ENCODE peak calls at places on chromosomes 2 and 18, in four cellular contexts. F is HepG2, R is SK-N-SH, L is HCT116. X is an unnamed sample.

GRCh38 chr2:194346189-194346588 is 1310.8 kb upstream of the SLC39A10 start:
- DNase-seq in F (no peak), R (no peak), L (no peak), X (no peak)

GRCh38 chr2:219350938-219351280 is 18.4 kb upstream of the RESP18 start:
- DNase-seq in F (no peak), R (no peak), L (no peak), X (no peak)

GRCh38 chr2:193518061-193518817 is 1323.5 kb upstream of the TMEFF2 start:
- DNase-seq in F (no peak), R (no peak), L (peak), X (no peak)

GRCh38 chr2:138455691-138456090 is 45.9 kb upstream of the SPOPL start:
- DNase-seq in F (no peak), R (no peak), L (no peak), X (no peak)

GRCh38 chr2:65813772-65814171 is 381.4 kb upstream of the SPRED2 start:
- DNase-seq in F (no peak), R (no peak), L (no peak), X (no peak)

GRCh38 chr2:231467613-231468525 is 3.6 kb upstream of the NCL start:
- DNase-seq in F (no peak), R (no peak), L (no peak), X (no peak)

GRCh38 chr2:206981739-206982336 is 42.5 kb downstream of the CPO start:
- DNase-seq in F (no peak), R (peak), L (peak), X (no peak)

GRCh38 chr2:137383391-137383790 is 580.9 kb upstream of the HNMT start:
- DNase-seq in F (no peak), R (no peak), L (no peak), X (no peak)

GRCh38 chr18:49094136-49094535 is 143.4 kb upstream of the SMAD7 start:
- DNase-seq in F (no peak), R (no peak), L (no peak), X (no peak)

GRCh38 chr2:164351536-164351935 is 269.7 kb downstream of the GRB14 start:
- DNase-seq in F (no peak), R (no peak), L (no peak), X (no peak)

GRCh38 chr18:54222922-54223567 is 1.4 kb downstream of the MBD2 start:
- DNase-seq in F (peak), R (no peak), L (peak), X (peak)

GRCh38 chr2:218474527-218474926 is 55.6 kb downstream of the VIL1 start:
- DNase-seq in F (no peak), R (no peak), L (no peak), X (no peak)

GRCh38 chr2:109066917-109067828 is 61.8 kb upstream of the SH3RF3 start:
- DNase-seq in F (no peak), R (no peak), L (no peak), X (no peak)

GRCh38 chr2:203155406-203155805 is 83.4 kb upstream of the CYP20A1 start:
- DNase-seq in F (no peak), R (no peak), L (peak), X (no peak)

GRCh38 chr2:127993659-127994058 is 34.2 kb downstream of the SAP130 start:
- DNase-seq in F (no peak), R (no peak), L (no peak), X (no peak)

GRCh38 chr18:955379-956066 is 50.9 kb downstream of the ADCYAP1 start:
- DNase-seq in F (peak), R (no peak), L (no peak), X (no peak)

GRCh38 chr2:196079052-196079451 is 10.4 kb upstream of the DNAH7 start:
- DNase-seq in F (peak), R (no peak), L (no peak), X (no peak)

GRCh38 chr2:138632066-138632465 is 130.5 kb downstream of the SPOPL start:
- DNase-seq in F (no peak), R (no peak), L (no peak), X (no peak)

GRCh38 chr2:105797298-105797819 is 52.6 kb downstream of the NCK2 start:
- DNase-seq in F (peak), R (no peak), L (no peak), X (peak)

GRCh38 chr2:176093889-176094232 is 1.3 kb downstream of the HOXD13 start:
- DNase-seq in F (no peak), R (no peak), L (no peak), X (no peak)

GRCh38 chr2:27409321-27410073 is at the start of gene PPM1G:
- DNase-seq in F (peak), R (peak), L (peak), X (peak)

GRCh38 chr2:47237375-47238357 is 82.6 kb upstream of the STPG4 start:
- DNase-seq in F (no peak), R (peak), L (no peak), X (no peak)

GRCh38 chr2:64402876-64403275 is 51.1 kb upstream of the LGALSL start:
- DNase-seq in F (no peak), R (no peak), L (no peak), X (no peak)

GRCh38 chr2:70431948-70432347 is 121.7 kb downstream of the TGFA start:
- DNase-seq in F (peak), R (no peak), L (peak), X (no peak)

GRCh38 chr2:120239488-120240287 is 13.0 kb upstream of the RALB start:
- DNase-seq in F (peak), R (no peak), L (no peak), X (no peak)
- TF ChIP-seq SIN3A in F (no peak), R (no peak), L (no peak), X (no peak)

GRCh38 chr2:3613524-3613905 is 18.6 kb downstream of the COLEC11 start:
- DNase-seq in F (no peak), R (no peak), L (no peak), X (no peak)
- TF ChIP-seq SIN3A in F (no peak), R (no peak), L (no peak), X (no peak)

GRCh38 chr2:69305712-69306611 is 81.1 kb downstream of the GFPT1 start:
- DNase-seq in F (no peak), R (peak), L (no peak), X (no peak)

GRCh38 chr2:69306897-69307695 is 79.9 kb downstream of the GFPT1 start:
- DNase-seq in F (peak), R (peak), L (peak), X (no peak)

GRCh38 chr2:69306612-69306896 is 80.5 kb downstream of the GFPT1 start:
- DNase-seq in F (no peak), R (no peak), L (no peak), X (no peak)

GRCh38 chr2:69305166-69305565 is 81.9 kb downstream of the GFPT1 start:
- DNase-seq in F (no peak), R (no peak), L (no peak), X (no peak)

GRCh38 chr2:69304685-69305084 is 82.3 kb downstream of the GFPT1 start:
- DNase-seq in F (no peak), R (no peak), L (no peak), X (no peak)
- TF ChIP-seq SIN3A in F (no peak), R (no peak), L (no peak), X (no peak)

GRCh38 chr2:198004921-198005829 is 200.8 kb downstream of the PLCL1 start:
- DNase-seq in F (no peak), R (no peak), L (no peak), X (peak)
- TF ChIP-seq SIN3A in F (no peak), R (no peak), L (no peak), X (no peak)